ENCODE peak calls at places on chromosome 1, in four cellular contexts. G is SK-N-SH treated with all-trans-retinoic acid at 6 μM for 48 hours, J is left cardiac atrium, I is T-helper 17 cell. U is an unnamed sample.

GRCh38 chr1:88228153-88228552 is 455.9 kb upstream of the PKN2 start:
- ATAC-seq in G (peak), I (no peak), J (no peak), U (no peak)

GRCh38 chr1:238345837-238346236 is 455.1 kb upstream of the ZP4 start:
- ATAC-seq in I (no peak), G (no peak), J (no peak), U (no peak)

GRCh38 chr1:61122389-61122788 is 40.0 kb downstream of the NFIA start:
- ATAC-seq in J (no peak), I (no peak), G (no peak), U (no peak)

GRCh38 chr1:147699686-147700041 is 29.3 kb upstream of the ACP6 start:
- ATAC-seq in G (peak), I (peak), J (no peak), U (no peak)

GRCh38 chr1:158146739-158147138 is 34.0 kb upstream of the CD1D start:
- ATAC-seq in J (no peak), G (no peak), I (no peak), U (no peak)

GRCh38 chr1:158570480-158570879 is at the start of gene OR6P1:
- ATAC-seq in J (no peak), I (no peak), G (no peak), U (no peak)

GRCh38 chr1:65623895-65624294 is 168.8 kb upstream of the PDE4B start:
- ATAC-seq in I (no peak), J (no peak), G (no peak), U (no peak)

GRCh38 chr1:183096351-183096750 is 73.1 kb downstream of the LAMC1 start:
- ATAC-seq in I (no peak), J (no peak), G (no peak), U (no peak)